ENCODE peak calls at places on chromosome 18, in five cellular contexts. V, T, L, M and F are unnamed samples.

GRCh38 chr18:44715245-44715644 is 34.6 kb downstream of the SETBP1 start:
- DNase-seq in V (peak), T (peak), L (peak), M (peak), F (peak)

GRCh38 chr18:6284761-6285160 is 129.9 kb downstream of the L3MBTL4 start:
- DNase-seq in V (no peak), T (no peak), L (no peak), M (peak), F (no peak)

GRCh38 chr18:44503854-44504253 is 176.8 kb upstream of the SETBP1 start:
- DNase-seq in V (no peak), T (no peak), L (no peak), M (no peak), F (no peak)

GRCh38 chr18:25467226-25468065 is 115.5 kb upstream of the ZNF521 start:
- DNase-seq in V (no peak), T (peak), L (peak), M (no peak), F (peak)

GRCh38 chr18:44826418-44827259 is 146.0 kb downstream of the SETBP1 start:
- DNase-seq in V (peak), T (peak), L (peak), M (peak), F (peak)

GRCh38 chr18:23689031-23689615 is at the start of gene LAMA3:
- DNase-seq in V (no peak), T (peak), L (peak), M (peak), F (no peak)

GRCh38 chr18:6482198-6482977 is 67.7 kb upstream of the L3MBTL4 start:
- DNase-seq in V (peak), T (peak), L (peak), M (peak), F (peak)

GRCh38 chr18:31199190-31199769 is 36.6 kb upstream of the DSC1 start:
- DNase-seq in V (no peak), T (no peak), L (no peak), M (no peak), F (no peak)

GRCh38 chr18:36411745-36412168 is 114.2 kb downstream of the FHOD3 start:
- DNase-seq in V (no peak), T (no peak), L (no peak), M (no peak), F (no peak)

GRCh38 chr18:10015941-10016819 is 102.4 kb downstream of the VAPA start:
- DNase-seq in V (peak), T (no peak), L (peak), M (no peak), F (no peak)

GRCh38 chr18:78783564-78783960 is 196.1 kb upstream of the SALL3 start:
- DNase-seq in V (no peak), T (no peak), L (no peak), M (no peak), F (no peak)

GRCh38 chr18:41955688-41956087 is 654 bp downstream of the PIK3C3 start:
- DNase-seq in V (no peak), T (no peak), L (no peak), M (no peak), F (no peak)

GRCh38 chr18:7789853-7790552 is 222.9 kb downstream of the PTPRM start:
- DNase-seq in V (no peak), T (no peak), L (peak), M (no peak), F (no peak)

GRCh38 chr18:46555213-46555612 is 101.8 kb downstream of the LOXHD1 start:
- DNase-seq in V (no peak), T (no peak), L (no peak), M (no peak), F (no peak)

GRCh38 chr18:32934201-32934600 is 161.4 kb upstream of the KLHL14 start:
- DNase-seq in V (no peak), T (no peak), L (no peak), M (no peak), F (no peak)

GRCh38 chr18:32929213-32929612 is 156.4 kb upstream of the KLHL14 start:
- DNase-seq in V (no peak), T (no peak), L (no peak), M (no peak), F (no peak)

DNA sequence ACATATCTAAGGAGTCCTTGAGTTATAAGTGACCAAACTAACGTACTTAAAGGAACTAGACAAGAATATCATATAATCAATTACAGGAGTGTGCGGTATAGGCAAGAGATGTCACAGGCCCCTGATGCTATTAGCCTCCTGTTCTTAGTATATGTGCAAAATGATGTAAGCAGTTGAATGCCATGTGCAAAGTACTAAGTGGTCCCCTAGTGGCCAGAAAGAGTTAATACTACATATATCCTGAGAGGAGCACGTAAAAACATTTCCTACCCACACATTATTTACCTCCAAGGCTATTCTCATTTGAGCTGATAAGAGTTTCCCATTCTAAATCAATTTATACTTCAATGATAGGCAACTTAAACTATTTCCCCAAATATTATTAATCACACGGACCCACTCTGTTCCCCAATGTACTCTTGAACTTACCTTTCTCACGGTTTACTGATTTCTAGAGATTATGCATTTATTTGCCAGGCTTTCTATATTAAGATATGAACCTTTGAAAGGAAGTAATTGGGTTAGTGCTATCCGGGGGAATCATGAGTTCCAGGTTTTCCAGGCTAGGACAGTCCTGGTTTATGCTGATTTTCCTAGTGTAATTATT is 158.0 kb upstream of the KLHL14 start:
- DNase-seq in V (no peak), T (no peak), L (peak), M (no peak), F (no peak)
- TF ChIP-seq CTCF in V (peak), T (peak), L (peak), M (peak), F (peak)

GRCh38 chr18:13003466-13003896 is 12.3 kb downstream of the CEP192 start:
- DNase-seq in V (peak), T (no peak), L (peak), M (no peak), F (no peak)
- TF ChIP-seq CTCF in V (peak), T (no peak), L (peak), M (peak), F (no peak)

DNA sequence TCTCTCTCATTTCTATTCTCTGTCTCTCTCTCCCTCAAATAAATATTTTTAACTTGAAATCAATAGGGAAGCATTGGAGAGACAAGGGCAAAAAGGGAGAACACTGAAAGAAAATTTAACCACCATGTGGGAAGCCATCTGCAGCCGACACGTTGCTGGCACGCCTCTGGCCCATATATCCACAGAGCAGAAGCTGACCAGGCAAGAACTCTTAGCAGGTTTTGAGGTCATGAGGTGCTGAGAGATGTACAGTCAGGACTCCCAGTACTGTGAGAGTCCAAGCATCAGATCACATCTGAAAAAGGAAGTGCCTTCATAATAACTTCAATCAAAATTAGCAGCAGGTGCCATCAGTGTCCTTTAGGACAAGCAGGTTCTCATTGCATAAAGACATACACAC is 156.6 kb downstream of the AKAIN1 start:
- DNase-seq in V (no peak), T (no peak), L (no peak), M (no peak), F (no peak)
- TF ChIP-seq CTCF in V (no peak), T (no peak), L (no peak), M (no peak), F (no peak)

DNA sequence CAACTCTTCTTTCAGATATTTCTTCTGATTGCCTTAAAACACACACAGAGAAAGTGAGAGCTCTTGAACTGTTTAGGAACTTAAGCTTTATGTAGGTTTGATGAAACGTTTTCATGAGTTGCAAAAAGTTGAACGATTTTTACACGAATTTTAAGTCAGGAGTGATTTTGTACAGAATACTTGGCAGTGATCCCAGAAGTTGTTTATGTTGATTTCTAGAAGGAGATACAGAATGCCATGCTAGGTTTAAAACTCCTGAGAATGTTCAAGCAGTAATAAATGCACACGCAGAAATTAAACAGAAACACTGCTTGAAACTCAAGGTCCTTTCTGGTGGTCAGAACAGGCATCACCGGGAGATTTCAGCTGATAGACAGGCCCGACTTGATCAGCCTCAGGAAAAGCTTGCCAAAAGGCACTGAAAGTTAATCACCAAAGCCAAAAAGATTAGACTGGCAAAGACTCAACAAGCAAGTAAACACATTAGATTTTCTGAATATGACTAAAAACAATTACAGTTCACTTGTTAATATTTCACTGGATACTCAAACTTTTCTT is 123.1 kb downstream of the SOCS6 start:
- DNase-seq in V (no peak), T (no peak), L (no peak), M (no peak), F (no peak)
- TF ChIP-seq CTCF in V (no peak), T (no peak), L (no peak), M (no peak), F (no peak)

DNA sequence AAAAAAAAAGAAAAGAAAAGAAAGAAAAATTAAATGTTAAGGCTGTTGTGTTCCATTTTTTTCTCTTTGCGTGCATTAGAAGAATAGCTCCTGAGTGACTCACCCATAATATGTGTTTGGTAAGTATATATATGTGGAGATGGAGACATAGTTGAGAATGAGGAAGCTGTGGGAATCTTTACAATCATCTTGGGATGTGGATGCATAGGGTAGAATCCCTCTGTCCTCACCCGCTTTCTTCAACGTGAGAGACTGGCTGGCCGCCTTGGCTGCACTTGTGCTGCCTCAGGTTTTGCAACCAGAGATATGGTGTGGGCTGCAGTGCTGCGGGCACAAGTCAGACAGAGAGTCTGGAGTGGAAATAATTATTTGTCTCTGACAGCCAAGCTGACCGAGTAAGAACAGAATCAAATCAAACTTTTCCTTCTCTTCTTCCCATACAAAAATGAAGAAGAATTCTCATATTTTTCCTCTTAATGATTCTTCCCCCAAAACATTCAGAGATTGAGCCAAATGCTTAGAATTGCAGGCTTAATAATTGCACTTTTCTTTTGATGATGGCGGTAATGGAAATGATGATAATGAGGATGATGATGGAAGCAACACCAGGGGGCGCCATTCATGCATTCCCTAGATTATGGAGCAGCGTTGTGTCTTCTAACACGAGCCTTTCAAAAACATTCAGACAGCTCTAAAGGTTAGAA is 48.5 kb downstream of the SERPINB7 start:
- DNase-seq in V (no peak), T (no peak), L (no peak), M (no peak), F (no peak)
- TF ChIP-seq CTCF in V (peak), T (no peak), L (peak), M (peak), F (no peak)

DNA sequence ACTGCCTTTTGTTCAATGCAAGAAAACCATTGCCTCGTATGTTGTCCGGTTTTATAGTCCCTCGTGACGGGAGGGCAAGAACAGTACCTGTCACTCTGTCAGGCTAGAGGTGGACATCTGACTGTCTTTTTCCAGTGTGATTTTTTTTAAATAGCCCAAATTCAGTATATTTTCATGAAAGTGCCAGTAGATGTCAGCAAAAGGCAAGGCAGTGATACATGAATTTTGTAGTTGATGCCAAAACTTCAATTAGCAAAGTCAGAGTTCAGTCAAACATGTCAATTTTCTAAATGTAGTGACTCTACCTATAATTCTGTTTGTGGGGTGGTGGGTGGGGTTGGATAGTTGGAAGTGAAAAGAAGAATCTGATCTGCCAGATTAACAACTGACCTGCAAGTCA is 296.0 kb upstream of the MC4R start:
- DNase-seq in V (no peak), T (no peak), L (no peak), M (no peak), F (no peak)
- TF ChIP-seq CTCF in V (peak), T (no peak), L (no peak), M (no peak), F (no peak)

DNA sequence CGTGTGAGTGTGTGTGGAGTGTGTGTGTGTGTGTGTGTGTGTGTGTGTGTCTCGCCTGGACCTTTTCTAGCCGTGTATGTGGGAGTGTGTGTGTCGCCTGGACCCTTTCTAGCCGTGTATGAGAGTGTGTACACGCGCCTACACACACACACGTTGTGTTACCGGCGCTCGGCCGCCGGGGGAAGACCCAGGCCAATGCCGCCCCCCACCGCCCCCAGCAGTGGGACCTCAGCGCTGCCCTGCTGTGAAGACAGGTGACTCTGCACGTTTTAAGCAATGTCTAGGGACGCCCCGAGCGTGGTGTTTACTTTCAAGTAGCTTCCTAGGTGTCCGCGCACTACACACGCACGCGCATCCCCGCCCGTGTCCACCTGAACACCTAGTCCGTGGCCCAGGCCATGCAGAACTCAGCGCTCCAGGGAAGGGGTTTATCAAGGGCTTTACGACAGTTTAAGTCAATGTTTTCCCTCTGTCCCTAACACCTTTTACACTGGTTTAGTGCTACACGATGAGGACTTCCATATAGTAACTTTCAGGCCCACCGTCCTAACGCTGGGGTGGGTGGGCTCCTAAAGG is 1.2 kb upstream of the BCL2 start:
- DNase-seq in V (no peak), T (peak), L (no peak), M (peak), F (peak)
- TF ChIP-seq CTCF in V (no peak), T (no peak), L (no peak), M (no peak), F (no peak)

DNA sequence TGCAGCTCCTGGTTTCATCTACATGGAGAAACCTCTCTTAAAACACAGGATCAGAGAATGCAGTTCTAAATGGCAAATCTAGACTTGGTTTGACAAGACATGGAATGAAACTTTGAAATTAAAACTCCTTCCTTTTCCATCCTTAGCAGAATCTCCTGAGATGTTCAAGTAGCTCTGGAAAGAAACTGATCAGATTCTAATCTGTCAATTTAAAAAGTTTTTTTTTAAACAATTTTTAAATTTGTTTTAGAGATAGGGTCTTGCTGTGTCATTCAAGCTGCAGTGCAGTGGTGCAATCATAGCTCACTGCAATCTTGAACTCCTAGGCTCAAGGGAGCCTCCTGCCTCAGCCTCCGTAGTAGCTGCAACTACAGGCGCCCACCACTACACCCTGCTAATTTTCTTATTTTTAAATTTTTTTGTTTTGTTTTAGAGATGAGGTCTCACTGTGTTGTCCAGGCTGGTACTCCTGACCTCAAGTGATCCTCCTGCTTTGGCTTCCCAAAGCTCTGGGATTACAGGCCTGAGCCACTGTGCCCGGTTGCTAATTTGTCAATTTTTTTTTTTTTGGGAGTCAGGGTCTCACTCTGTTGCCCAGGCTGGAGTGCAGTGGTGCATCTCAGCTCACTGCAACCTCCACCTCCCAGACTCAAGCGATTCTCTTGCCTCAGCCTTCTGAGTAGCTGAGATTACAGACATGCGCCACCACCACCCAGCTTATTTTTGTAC is 216.7 kb downstream of the TGIF1 start:
- DNase-seq in V (no peak), T (no peak), L (no peak), M (no peak), F (no peak)
- TF ChIP-seq CTCF in V (no peak), T (no peak), L (no peak), M (no peak), F (no peak)